ENCODE peak calls at places on chromosomes 16 and 17, in four cellular contexts. Q, A, K and J are unnamed samples.

GRCh38 chr17:4566785-4567184 is 6.4 kb upstream of the GGT6 start:
- DNase-seq in K (peak; percentile 39), Q (no peak), A (peak; percentile 93), J (peak; percentile 54)

GRCh38 chr17:58329808-58330543 is 1.4 kb upstream of the TSPOAP1 start:
- DNase-seq in Q (no peak), K (no peak), A (no peak), J (no peak)

GRCh38 chr17:31155208-31155810 is 60.5 kb downstream of the NF1 start:
- DNase-seq in A (no peak), K (peak; percentile 27), Q (no peak), J (peak; percentile 14)

GRCh38 chr17:82351713-82352488 is 7.1 kb upstream of the TEX19 start:
- DNase-seq in Q (peak; percentile 79), A (peak; percentile 95), K (peak; percentile 84), J (peak; percentile 89)

GRCh38 chr16:24534634-24535033 is 4.7 kb upstream of the RBBP6 start:
- DNase-seq in Q (no peak), A (no peak), K (no peak), J (no peak)

GRCh38 chr16:68116256-68116853 is 31.2 kb downstream of the NFATC3 start:
- DNase-seq in K (peak; percentile 51), Q (no peak), A (peak; percentile 13), J (peak; percentile 55)

GRCh38 chr16:11251525-11252481 is 4.2 kb downstream of the SOCS1 start:
- DNase-seq in Q (no peak), K (peak; percentile 91), A (peak; percentile 34), J (peak; percentile 70)

GRCh38 chr17:49835472-49835871 is 12.4 kb downstream of the TAC4 start:
- DNase-seq in Q (no peak), K (no peak), A (no peak), J (no peak)

GRCh38 chr17:75181608-75182318 is 996 bp downstream of the SUMO2 start:
- DNase-seq in K (no peak), Q (peak; percentile 33), A (peak; percentile 34), J (no peak)